ENCODE peak calls at places on chromosomes 11 and 22, in five cellular contexts. One of them, this sample, is unnamed.

GRCh38 chr11:31790649-31791048 is 20.5 kb downstream of the PAX6 start:
- DNase-seq in H1: no peak
- DNase-seq in tibial artery: no peak
- DNase-seq in H9: no peak
- DNase-seq in transverse colon: no peak
- DNase-seq in this sample: no peak

GRCh38 chr11:88104408-88104807 is 70.8 kb downstream of the RAB38 start:
- DNase-seq in H9: no peak
- DNase-seq in tibial artery: no peak
- DNase-seq in H1: no peak
- DNase-seq in transverse colon: no peak
- DNase-seq in this sample: no peak

GRCh38 chr11:76626921-76627391 is 43.6 kb downstream of the LRRC32 start:
- DNase-seq in transverse colon: no peak
- DNase-seq in tibial artery: no peak
- DNase-seq in H1: no peak
- DNase-seq in H9: no peak
- DNase-seq in this sample: no peak

GRCh38 chr11:67371199-67371548 is 2.2 kb downstream of the CLCF1 start:
- DNase-seq in tibial artery: no peak
- DNase-seq in transverse colon: no peak
- DNase-seq in H1: no peak
- DNase-seq in H9: no peak
- DNase-seq in this sample: no peak

GRCh38 chr11:77232242-77232641 is 69.2 kb downstream of the GDPD4 start:
- DNase-seq in transverse colon: no peak
- DNase-seq in H9: no peak
- DNase-seq in H1: no peak
- DNase-seq in tibial artery: no peak
- DNase-seq in this sample: no peak

GRCh38 chr22:19720999-19721485 is 2.3 kb upstream of the GP1BB start:
- DNase-seq in transverse colon: no peak
- DNase-seq in H1: no peak
- DNase-seq in tibial artery: no peak
- DNase-seq in H9: no peak
- DNase-seq in this sample: no peak

GRCh38 chr11:10934293-10934850 is 76.5 kb upstream of the ZBED5 start:
- DNase-seq in transverse colon: peak; percentile 46
- DNase-seq in H9: peak; percentile 42
- DNase-seq in tibial artery: no peak
- DNase-seq in H1: no peak
- DNase-seq in this sample: no peak

GRCh38 chr11:118002010-118002540 is 15.9 kb downstream of the IL10RA start:
- DNase-seq in transverse colon: peak; percentile 9
- DNase-seq in H9: no peak
- DNase-seq in tibial artery: no peak
- DNase-seq in H1: no peak
- DNase-seq in this sample: no peak

GRCh38 chr11:129490004-129490403 is 114.4 kb downstream of the BARX2 start:
- DNase-seq in H1: no peak
- DNase-seq in tibial artery: no peak
- DNase-seq in transverse colon: no peak
- DNase-seq in H9: no peak
- DNase-seq in this sample: no peak

GRCh38 chr11:62925308-62925707 is 4.1 kb upstream of the CHRM1 start:
- DNase-seq in H1: peak; percentile 76
- DNase-seq in transverse colon: no peak
- DNase-seq in tibial artery: no peak
- DNase-seq in H9: peak; percentile 83
- DNase-seq in this sample: no peak

GRCh38 chr11:81915045-81915444 is 818.6 kb downstream of the FAM181B start:
- DNase-seq in tibial artery: peak; percentile 54
- DNase-seq in H9: no peak
- DNase-seq in transverse colon: no peak
- DNase-seq in H1: no peak
- DNase-seq in this sample: no peak

GRCh38 chr11:46669606-46670243 is 30.7 kb downstream of the ARHGAP1 start:
- DNase-seq in tibial artery: peak; percentile 32
- DNase-seq in H9: no peak
- DNase-seq in transverse colon: no peak
- DNase-seq in H1: no peak
- DNase-seq in this sample: no peak

GRCh38 chr11:124322356-124322755 is 2.4 kb upstream of the OR8D2 start:
- DNase-seq in tibial artery: no peak
- DNase-seq in H9: no peak
- DNase-seq in transverse colon: no peak
- DNase-seq in H1: no peak
- DNase-seq in this sample: no peak

GRCh38 chr11:111309516-111309915 is 11.2 kb downstream of the POU2AF3 start:
- DNase-seq in tibial artery: no peak
- DNase-seq in transverse colon: no peak
- DNase-seq in H1: no peak
- DNase-seq in H9: no peak
- DNase-seq in this sample: no peak

GRCh38 chr11:82969811-82970210 is 68.3 kb downstream of the DDIAS start:
- DNase-seq in transverse colon: no peak
- DNase-seq in tibial artery: no peak
- DNase-seq in H9: no peak
- DNase-seq in H1: no peak
- DNase-seq in this sample: no peak

GRCh38 chr11:127651888-127652221 is 651.3 kb upstream of the KIRREL3 start:
- DNase-seq in H9: no peak
- DNase-seq in tibial artery: no peak
- DNase-seq in H1: no peak
- DNase-seq in transverse colon: no peak
- DNase-seq in this sample: no peak

GRCh38 chr11:67429038-67429668 is 859 bp downstream of the RPS6KB2 start:
- DNase-seq in H9: no peak
- DNase-seq in H1: no peak
- DNase-seq in transverse colon: no peak
- DNase-seq in tibial artery: no peak
- DNase-seq in this sample: no peak

GRCh38 chr11:66071326-66071870 is 1.3 kb downstream of the PACS1 start:
- DNase-seq in H1: no peak
- DNase-seq in tibial artery: no peak
- DNase-seq in H9: no peak
- DNase-seq in transverse colon: no peak
- DNase-seq in this sample: no peak

DNA sequence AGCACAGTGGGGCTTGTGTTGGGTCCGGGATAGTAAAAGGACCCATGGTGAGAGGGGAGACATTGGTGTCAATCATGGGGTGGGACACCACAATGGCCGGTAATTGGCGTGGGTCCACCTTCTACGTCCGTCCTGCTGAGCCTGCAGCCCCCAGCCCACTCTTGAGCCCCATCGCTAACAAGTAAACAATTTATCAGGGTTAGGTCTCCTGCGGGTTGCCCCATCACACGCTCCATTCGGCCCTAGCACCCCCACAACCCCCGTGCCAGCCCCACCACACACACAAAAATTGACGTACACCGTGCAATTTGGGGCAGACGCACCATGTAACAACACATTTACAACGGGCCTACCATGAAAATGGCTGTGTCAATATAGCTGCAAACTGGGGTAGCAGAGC is 86.5 kb upstream of the HTATIP2 start:
- DNase-seq in transverse colon: no peak
- DNase-seq in tibial artery: no peak
- DNase-seq in H1: no peak
- DNase-seq in H9: no peak
- DNase-seq in this sample: no peak
- H3K4me1 ChIP-seq in transverse colon: no peaks in the 10 kb centered on the region
- H3K4me1 ChIP-seq in tibial artery: no peaks in the 10 kb centered on the region
- H3K4me1 ChIP-seq in H1: no peaks in the 10 kb centered on the region
- H3K4me1 ChIP-seq in H9: no peaks in the 10 kb centered on the region
- H3K4me1 ChIP-seq in this sample: no peaks in the 10 kb centered on the region

DNA sequence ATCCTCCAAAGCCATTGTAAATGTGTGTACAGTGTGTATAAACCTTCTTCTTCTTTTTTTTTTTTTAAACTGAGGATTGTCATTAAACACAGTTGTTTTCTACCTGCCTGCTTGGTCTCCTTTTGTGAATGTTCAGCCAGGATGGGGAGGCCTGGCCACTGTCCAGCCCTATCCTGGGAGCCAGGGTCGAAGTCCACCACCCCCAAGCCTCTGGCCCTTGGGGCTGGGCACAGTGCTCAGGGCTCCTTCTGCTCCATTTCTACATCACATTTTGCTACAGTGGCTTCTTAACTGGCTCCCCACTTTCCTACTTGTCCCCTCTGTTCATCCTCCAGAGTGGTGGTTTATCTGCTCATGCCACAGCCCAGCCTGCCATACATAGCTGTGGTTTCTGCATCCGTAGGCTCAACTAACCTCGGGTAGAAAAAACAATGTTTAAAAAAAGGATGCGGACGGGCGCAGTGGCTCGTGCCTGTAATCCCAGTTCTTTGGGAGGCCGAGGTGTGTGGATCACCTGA is 2.5 kb upstream of the SMARCB1 start:
- DNase-seq in transverse colon: peak; percentile 63
- DNase-seq in H1: no peak
- DNase-seq in tibial artery: no peak
- DNase-seq in H9: no peak
- DNase-seq in this sample: no peak
- H3K4me1 ChIP-seq in transverse colon: peaks cover 44% of the 10 kb centered on the region
- H3K4me1 ChIP-seq in H1: no peaks in the 10 kb centered on the region
- H3K4me1 ChIP-seq in tibial artery: no peaks in the 10 kb centered on the region
- H3K4me1 ChIP-seq in H9: peaks cover 2% of the 10 kb centered on the region
- H3K4me1 ChIP-seq in this sample: peaks cover 53% of the 10 kb centered on the region

GRCh38 chr22:49966041-49966715 is 5.6 kb downstream of the PIM3 start:
- DNase-seq in H9: peak; percentile 28
- DNase-seq in transverse colon: peak; percentile 21
- DNase-seq in H1: peak; percentile 49
- DNase-seq in tibial artery: no peak
- DNase-seq in this sample: no peak

GRCh38 chr22:49965291-49966040 is 4.9 kb downstream of the PIM3 start:
- DNase-seq in H1: peak; percentile 45
- DNase-seq in tibial artery: peak; percentile 67
- DNase-seq in H9: peak; percentile 31
- DNase-seq in transverse colon: peak; percentile 16
- DNase-seq in this sample: no peak

GRCh38 chr22:49963647-49964026 is 3.1 kb downstream of the PIM3 start:
- DNase-seq in tibial artery: peak; percentile 69
- DNase-seq in transverse colon: peak; percentile 43
- DNase-seq in H9: no peak
- DNase-seq in H1: no peak
- DNase-seq in this sample: no peak

GRCh38 chr22:49964136-49964492 is 3.5 kb downstream of the PIM3 start:
- DNase-seq in tibial artery: peak; percentile 66
- DNase-seq in transverse colon: peak; percentile 9
- DNase-seq in H9: no peak
- DNase-seq in H1: no peak
- DNase-seq in this sample: no peak

GRCh38 chr22:49964493-49965290 is 4.1 kb downstream of the PIM3 start:
- DNase-seq in H9: peak; percentile 23
- DNase-seq in transverse colon: peak; percentile 17
- DNase-seq in H1: peak; percentile 51
- DNase-seq in tibial artery: peak; percentile 68
- DNase-seq in this sample: no peak
- H3K4me1 ChIP-seq in H9: no peaks in the 10 kb centered on the region
- H3K4me1 ChIP-seq in transverse colon: peaks cover 42% of the 10 kb centered on the region
- H3K4me1 ChIP-seq in H1: no peaks in the 10 kb centered on the region
- H3K4me1 ChIP-seq in tibial artery: no peaks in the 10 kb centered on the region
- H3K4me1 ChIP-seq in this sample: peaks cover 67% of the 10 kb centered on the region

DNA sequence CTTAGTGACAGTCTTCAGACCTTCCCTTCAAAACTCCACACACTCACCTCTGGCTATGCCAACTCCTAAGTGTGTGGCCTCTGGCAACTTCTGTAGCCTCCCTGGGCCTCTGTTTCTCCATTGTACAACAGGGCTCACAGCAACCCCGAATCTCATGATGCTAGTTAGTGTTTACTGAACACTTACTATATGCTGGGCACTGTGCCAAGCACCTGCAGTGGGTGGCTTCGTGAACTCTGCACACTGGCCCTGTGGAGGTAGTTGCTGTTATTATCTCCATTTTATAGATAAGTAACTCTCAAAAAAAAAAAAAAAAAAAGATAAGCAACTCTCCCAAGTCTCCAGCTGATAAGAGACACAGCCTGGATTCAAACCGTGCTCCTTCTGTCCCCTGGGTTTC is 7.5 kb upstream of the TP53I11 start:
- DNase-seq in H1: no peak
- DNase-seq in H9: no peak
- DNase-seq in transverse colon: peak; percentile 67
- DNase-seq in tibial artery: no peak
- DNase-seq in this sample: no peak
- H3K4me1 ChIP-seq in H1: peaks cover 30% of the 10 kb centered on the region
- H3K4me1 ChIP-seq in H9: peaks cover 18% of the 10 kb centered on the region
- H3K4me1 ChIP-seq in transverse colon: peaks cover 58% of the 10 kb centered on the region
- H3K4me1 ChIP-seq in tibial artery: no peaks in the 10 kb centered on the region
- H3K4me1 ChIP-seq in this sample: peaks cover 34% of the 10 kb centered on the region

DNA sequence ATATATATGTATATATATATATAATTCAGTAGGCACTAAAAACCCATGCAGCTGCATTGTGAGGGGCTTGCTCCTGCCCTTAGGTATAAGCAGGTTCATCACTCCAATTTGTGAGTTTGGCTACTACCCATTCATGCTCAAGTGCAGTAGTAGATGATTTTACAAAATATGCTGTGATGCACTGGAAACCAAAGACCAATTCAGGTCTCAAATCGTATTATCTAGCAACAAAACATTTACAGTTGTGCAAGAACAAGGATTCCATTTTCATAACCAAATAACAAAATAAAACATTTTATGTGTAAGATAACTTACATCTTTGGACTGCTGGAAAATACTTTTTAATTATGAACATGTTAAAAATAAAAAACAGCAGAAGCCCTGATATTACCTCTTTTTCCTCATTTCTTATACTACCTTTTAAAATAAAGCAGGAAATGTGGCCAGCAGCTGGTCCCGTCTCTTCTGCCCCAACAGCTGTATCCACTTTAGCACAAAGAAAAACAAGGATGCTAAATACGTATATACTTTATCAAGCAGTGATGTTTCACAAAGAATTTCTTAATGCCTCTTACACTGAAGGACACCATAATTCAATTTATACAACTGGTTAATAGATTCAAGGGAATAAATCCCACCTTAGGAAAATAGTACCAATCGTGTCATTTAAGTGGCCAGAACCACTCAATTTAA is 2.8 kb downstream of the CREBZF start:
- DNase-seq in H9: no peak
- DNase-seq in H1: no peak
- DNase-seq in tibial artery: no peak
- DNase-seq in transverse colon: no peak
- DNase-seq in this sample: no peak
- H3K4me1 ChIP-seq in H9: no peaks in the 10 kb centered on the region
- H3K4me1 ChIP-seq in H1: no peaks in the 10 kb centered on the region
- H3K4me1 ChIP-seq in tibial artery: no peaks in the 10 kb centered on the region
- H3K4me1 ChIP-seq in transverse colon: peaks cover 62% of the 10 kb centered on the region
- H3K4me1 ChIP-seq in this sample: no peaks in the 10 kb centered on the region

This sample was measured in esophagus squamous epithelium.